ENCODE peak calls at places on chromosomes 1 and 21, in five cellular contexts. C, T, V, Z and H are unnamed samples.

GRCh38 chr1:145858238-145858936 is 494 bp downstream of the PIAS3 start:
- DNase-seq in V (peak; percentile 85), T (peak; percentile 43), C (peak; percentile 29), Z (peak; percentile 40), H (peak; percentile 81)

GRCh38 chr21:16913010-16913409 is 599.8 kb upstream of the CXADR start:
- DNase-seq in T (no peak), V (no peak), Z (no peak), C (no peak), H (no peak)

GRCh38 chr1:72186733-72187307 is 95.5 kb downstream of the NEGR1 start:
- DNase-seq in V (no peak), Z (peak; percentile 56), T (no peak), C (peak; percentile 42), H (no peak)

GRCh38 chr1:12157366-12158231 is 9.2 kb upstream of the TNFRSF1B start:
- DNase-seq in C (no peak), Z (no peak), V (no peak), T (no peak), H (no peak)

GRCh38 chr1:107953551-107953950 is 11.4 kb downstream of the VAV3 start:
- DNase-seq in C (no peak), T (no peak), Z (no peak), V (no peak), H (no peak)

GRCh38 chr1:966135-966602 is at the start of gene PLEKHN1:
- DNase-seq in C (peak; percentile 28), T (no peak), Z (no peak), V (no peak), H (no peak)

GRCh38 chr1:118158918-118159317 is 26.1 kb downstream of the SPAG17 start:
- DNase-seq in C (peak; percentile 90), V (no peak), T (no peak), Z (peak; percentile 41), H (no peak)

GRCh38 chr1:99917214-99917613 is 52.6 kb upstream of the SLC35A3 start:
- DNase-seq in V (no peak), C (no peak), T (no peak), Z (no peak), H (no peak)

GRCh38 chr1:174689524-174689923 is 241.8 kb downstream of the GPR52 start:
- DNase-seq in C (no peak), V (no peak), Z (no peak), T (no peak), H (no peak)

GRCh38 chr1:3415260-3415952 is 39.1 kb upstream of the ARHGEF16 start:
- DNase-seq in V (no peak), Z (no peak), C (no peak), T (no peak), H (no peak)

GRCh38 chr1:187244623-187245022 is 415.9 kb downstream of the PLA2G4A start:
- DNase-seq in T (no peak), V (no peak), C (no peak), Z (peak; percentile 11), H (no peak)

GRCh38 chr1:227778401-227778947 is 37.0 kb upstream of the PRSS38 start:
- DNase-seq in Z (peak; percentile 35), T (no peak), C (peak; percentile 47), V (no peak), H (peak; percentile 54)

GRCh38 chr1:196271212-196271947 is 336.9 kb downstream of the KCNT2 start:
- DNase-seq in Z (no peak), V (no peak), T (no peak), C (no peak), H (no peak)

GRCh38 chr1:54777011-54777410 is 12.7 kb upstream of the PARS2 start:
- DNase-seq in V (no peak), Z (no peak), C (no peak), T (no peak), H (no peak)

GRCh38 chr1:114130846-114131525 is 22.7 kb downstream of the SYT6 start:
- DNase-seq in T (no peak), C (no peak), Z (no peak), V (no peak), H (no peak)

GRCh38 chr21:34938079-34938764 is 110.9 kb downstream of the RUNX1 start:
- DNase-seq in T (no peak), V (no peak), Z (peak; percentile 33), C (no peak), H (no peak)

GRCh38 chr21:45380566-45380965 is 24.4 kb upstream of the COL18A1 start:
- DNase-seq in Z (no peak), C (no peak), V (no peak), T (no peak), H (no peak)

GRCh38 chr1:145729661-145730436 is 10.6 kb downstream of the CD160 start:
- DNase-seq in Z (no peak), V (no peak), T (no peak), C (peak; percentile 64), H (no peak)

GRCh38 chr1:24292100-24292499 is 27.1 kb upstream of the GRHL3 start:
- DNase-seq in T (no peak), V (no peak), C (no peak), Z (no peak), H (no peak)

GRCh38 chr21:45050786-45051489 is 23.4 kb upstream of the ADARB1 start:
- DNase-seq in C (peak; percentile 88), Z (peak; percentile 90), T (no peak), V (peak; percentile 80), H (no peak)

GRCh38 chr1:208654241-208654640 is 410.1 kb upstream of the PLXNA2 start:
- DNase-seq in T (no peak), Z (peak; percentile 33), V (no peak), C (peak; percentile 28), H (no peak)

GRCh38 chr1:201397675-201398074 is 1.4 kb downstream of the LAD1 start:
- DNase-seq in Z (no peak), C (no peak), V (no peak), T (no peak), H (no peak)

GRCh38 chr1:78440381-78440793 is 50.4 kb upstream of the PTGFR start:
- DNase-seq in C (peak; percentile 60), T (no peak), V (no peak), Z (no peak), H (no peak)

GRCh38 chr1:92877792-92878191 is 46.0 kb downstream of the RPL5 start:
- DNase-seq in T (no peak), C (peak; percentile 33), Z (no peak), V (no peak), H (no peak)

GRCh38 chr1:94351441-94351840 is 66.7 kb upstream of the ABCD3 start:
- DNase-seq in T (no peak), V (no peak), Z (no peak), C (no peak), H (no peak)

GRCh38 chr1:179121159-179121938 is 39.5 kb downstream of the TOR3A start:
- DNase-seq in V (no peak), Z (peak; percentile 69), C (peak; percentile 71), T (no peak), H (no peak)

GRCh38 chr21:33840771-33841170 is 74.8 kb downstream of the ATP5PO start:
- DNase-seq in V (no peak), C (peak; percentile 34), T (no peak), Z (no peak), H (no peak)

GRCh38 chr21:28272272-28272992 is 720.2 kb downstream of the LTN1 start:
- DNase-seq in T (no peak), Z (peak; percentile 29), C (peak; percentile 41), V (no peak), H (no peak)

GRCh38 chr1:230005040-230005439 is 62.0 kb upstream of the GALNT2 start:
- DNase-seq in Z (no peak), T (no peak), V (no peak), C (no peak), H (no peak)